ENCODE peak calls at places on chromosomes 5 and 9, in eight cellular contexts. R is PC-9, Y is BE2C, S is Peyer's patch, U is PC-3, B is lung, X is cardiac muscle cell, E is neural progenitor cell. Z is an unnamed sample. For H3K27me3, the result is how much of the 10 kb centered on the place peaks cover.

GRCh38 chr5:6752236-6752635 is 39.0 kb downstream of the TENT4A start:
- DNase-seq in R (no peak), Y (no peak), S (no peak), U (no peak), B (no peak), X (no peak), E (no peak), Z (no peak)

GRCh38 chr5:178624626-178625546 is 2.0 kb downstream of the CLK4 start:
- DNase-seq in R (no peak), Y (peak), S (no peak), U (peak), B (no peak), X (peak), E (peak), Z (no peak)

GRCh38 chr9:4792572-4793411 is at the start of gene RCL1:
- DNase-seq in R (peak), Y (peak), S (peak), U (peak), B (peak), X (peak), E (peak), Z (peak)

GRCh38 chr5:39775058-39775457 is 350.3 kb upstream of the DAB2 start:
- DNase-seq in R (no peak), Y (no peak), S (no peak), U (peak), B (no peak), X (no peak), E (no peak), Z (no peak)

GRCh38 chr5:9441610-9442009 is 104.3 kb downstream of the SEMA5A start:
- DNase-seq in R (no peak), Y (no peak), S (no peak), U (peak), B (no peak), X (no peak), E (no peak), Z (no peak)

GRCh38 chr5:85452322-85453025 is 1067.8 kb upstream of the EDIL3 start:
- DNase-seq in R (peak), Y (no peak), S (no peak), U (peak), B (no peak), X (no peak), E (no peak), Z (no peak)

GRCh38 chr5:172453206-172453985 is 929 bp downstream of the SH3PXD2B start:
- DNase-seq in R (peak), Y (peak), S (no peak), U (no peak), B (no peak), X (peak), E (peak), Z (peak)

GRCh38 chr5:16418471-16418922 is 47.1 kb downstream of the ZNF622 start:
- DNase-seq in R (no peak), Y (peak), S (no peak), U (no peak), B (no peak), X (peak), E (peak), Z (no peak)

GRCh38 chr9:90900130-90900529 is 98.5 kb downstream of the SYK start:
- DNase-seq in R (no peak), Y (no peak), S (no peak), U (no peak), B (no peak), X (peak), E (peak), Z (no peak)

GRCh38 chr5:73312146-73312871 is 136.3 kb downstream of the FOXD1 start:
- DNase-seq in R (no peak), Y (no peak), S (peak), U (no peak), B (no peak), X (no peak), E (peak), Z (peak)

GRCh38 chr9:30301271-30301963 is 2083.0 kb upstream of the ACO1 start:
- DNase-seq in R (no peak), Y (no peak), S (no peak), U (no peak), B (no peak), X (no peak), E (no peak), Z (no peak)

GRCh38 chr9:131672451-131672850 is 67.4 kb downstream of the RAPGEF1 start:
- DNase-seq in R (no peak), Y (no peak), S (no peak), U (no peak), B (no peak), X (no peak), E (no peak), Z (no peak)

GRCh38 chr5:141747646-141748229 is 65.7 kb upstream of the ARAP3 start:
- DNase-seq in R (no peak), Y (no peak), S (no peak), U (no peak), B (no peak), X (no peak), E (no peak), Z (no peak)

GRCh38 chr5:150625164-150625535 is 15.3 kb upstream of the SYNPO start:
- DNase-seq in R (no peak), Y (no peak), S (no peak), U (no peak), B (no peak), X (no peak), E (no peak), Z (no peak)

GRCh38 chr5:122093415-122093814 is 15.4 kb upstream of the LOX start:
- DNase-seq in R (no peak), Y (no peak), S (no peak), U (no peak), B (no peak), X (no peak), E (no peak), Z (no peak)

GRCh38 chr9:132019702-132020101 is 60.0 kb downstream of the MED27 start:
- DNase-seq in R (no peak), Y (peak), S (no peak), U (no peak), B (no peak), X (no peak), E (no peak), Z (no peak)

GRCh38 chr9:16322849-16323248 is 547.6 kb downstream of the BNC2 start:
- DNase-seq in R (no peak), Y (no peak), S (peak), U (no peak), B (no peak), X (no peak), E (no peak), Z (no peak)

DNA sequence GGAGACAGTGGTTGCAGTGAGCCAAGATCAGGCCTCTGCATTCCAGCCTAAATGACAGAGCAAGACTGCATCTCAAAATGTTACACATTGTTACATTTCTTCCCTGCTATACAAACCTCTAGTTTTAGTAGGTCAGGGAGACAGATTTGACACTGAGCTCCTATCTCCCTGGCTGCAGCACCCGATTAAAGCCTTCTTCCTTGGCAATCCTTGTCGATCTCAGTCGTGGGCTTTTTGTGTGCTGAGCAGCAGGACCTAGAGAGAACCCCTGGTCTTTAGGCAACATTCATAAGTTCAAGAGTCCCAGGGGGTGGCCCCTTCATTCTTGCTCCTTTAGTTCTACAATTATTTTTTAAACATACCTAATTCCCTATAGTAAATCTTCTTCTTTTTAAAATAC is 13.0 kb downstream of the SERINC5 start:
- DNase-seq in R (no peak), Y (no peak), S (no peak), U (no peak), B (no peak), X (no peak), E (no peak), Z (no peak)
- H3K27me3 ChIP-seq in R (under half), Y (under half), S (under half), U (under half), B (under half), X (under half), E (under half), Z (under half)

DNA sequence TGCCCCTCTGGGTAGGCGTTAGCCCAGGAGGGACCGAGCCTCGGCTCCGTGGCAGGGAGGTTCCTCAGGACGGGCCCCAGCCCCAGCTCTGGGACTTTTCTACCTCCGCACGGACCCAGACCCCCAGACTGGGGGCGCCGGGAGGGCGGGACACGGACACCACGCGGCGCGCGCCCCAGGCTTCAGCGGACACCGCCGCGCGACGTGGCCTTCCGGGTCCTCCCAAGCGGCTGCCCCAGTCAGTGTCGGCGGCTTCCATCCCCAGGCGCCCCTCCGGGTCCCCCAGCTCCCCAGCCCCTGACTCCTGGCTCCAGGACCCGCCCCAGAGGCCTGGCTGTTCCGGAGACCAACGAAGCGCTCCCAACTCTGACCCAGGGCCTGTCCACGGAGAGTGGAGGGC is 3.1 kb downstream of the LCNL1 start:
- DNase-seq in R (no peak), Y (no peak), S (no peak), U (no peak), B (no peak), X (no peak), E (no peak), Z (no peak)
- H3K27me3 ChIP-seq in R (under half), Y (under half), S (under half), U (under half), B (under half), X (under half), E (under half), Z (under half)

GRCh38 chr5:41509399-41510175 is 814 bp downstream of the PLCXD3 start:
- DNase-seq in R (no peak), Y (no peak), S (no peak), U (no peak), B (no peak), X (peak), E (no peak), Z (no peak)
- H3K27me3 ChIP-seq in R (under half), Y (under half), S (under half), U (under half), B (under half), X (under half), E (half or more), Z (under half)

GRCh38 chr5:159100928-159101646 is 1.4 kb upstream of the EBF1 start:
- DNase-seq in R (no peak), Y (no peak), S (peak), U (no peak), B (no peak), X (no peak), E (no peak), Z (no peak)

GRCh38 chr5:159104058-159104651 is 4.4 kb upstream of the EBF1 start:
- DNase-seq in R (no peak), Y (peak), S (no peak), U (peak), B (no peak), X (peak), E (peak), Z (no peak)

GRCh38 chr5:159103086-159103485 is 3.4 kb upstream of the EBF1 start:
- DNase-seq in R (no peak), Y (no peak), S (no peak), U (no peak), B (no peak), X (no peak), E (no peak), Z (no peak)

GRCh38 chr5:159101689-159102088 is 2.0 kb upstream of the EBF1 start:
- DNase-seq in R (no peak), Y (no peak), S (no peak), U (no peak), B (no peak), X (no peak), E (no peak), Z (no peak)

DNA sequence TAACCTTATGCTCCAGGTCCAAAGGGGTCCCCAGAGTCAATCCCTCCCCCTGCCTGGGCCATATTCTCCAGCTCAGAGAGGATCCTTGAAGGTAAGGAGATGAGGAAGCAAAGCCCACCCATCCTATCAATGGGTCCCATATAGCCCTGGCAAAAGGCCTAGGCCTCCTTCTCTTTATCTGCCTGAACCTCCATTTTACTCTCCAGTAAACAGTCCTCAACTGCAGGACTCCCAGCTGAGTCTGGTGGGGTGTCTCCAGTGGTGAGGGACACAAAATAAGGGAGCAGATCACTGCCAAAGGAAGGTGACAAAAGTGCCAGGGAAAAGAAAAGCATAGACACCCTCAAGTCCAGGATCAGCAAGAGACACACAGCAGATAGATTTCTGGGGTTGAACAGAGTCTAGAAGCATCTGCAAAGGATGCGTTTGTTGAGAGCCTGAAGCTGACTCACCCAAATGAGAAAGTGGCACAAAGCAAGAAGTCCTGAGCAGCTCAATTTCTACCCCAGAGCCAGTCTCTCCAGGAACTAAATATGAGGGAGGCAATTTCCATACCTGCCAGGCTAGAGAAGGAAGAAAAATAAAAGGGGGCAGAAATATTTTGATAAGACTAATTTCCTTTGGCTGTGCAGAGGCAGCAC is 2.7 kb upstream of the EBF1 start:
- DNase-seq in R (no peak), Y (no peak), S (no peak), U (no peak), B (no peak), X (no peak), E (no peak), Z (no peak)
- H3K27me3 ChIP-seq in R (under half), Y (under half), S (under half), U (under half), B (under half), X (half or more), E (half or more), Z (under half)

DNA sequence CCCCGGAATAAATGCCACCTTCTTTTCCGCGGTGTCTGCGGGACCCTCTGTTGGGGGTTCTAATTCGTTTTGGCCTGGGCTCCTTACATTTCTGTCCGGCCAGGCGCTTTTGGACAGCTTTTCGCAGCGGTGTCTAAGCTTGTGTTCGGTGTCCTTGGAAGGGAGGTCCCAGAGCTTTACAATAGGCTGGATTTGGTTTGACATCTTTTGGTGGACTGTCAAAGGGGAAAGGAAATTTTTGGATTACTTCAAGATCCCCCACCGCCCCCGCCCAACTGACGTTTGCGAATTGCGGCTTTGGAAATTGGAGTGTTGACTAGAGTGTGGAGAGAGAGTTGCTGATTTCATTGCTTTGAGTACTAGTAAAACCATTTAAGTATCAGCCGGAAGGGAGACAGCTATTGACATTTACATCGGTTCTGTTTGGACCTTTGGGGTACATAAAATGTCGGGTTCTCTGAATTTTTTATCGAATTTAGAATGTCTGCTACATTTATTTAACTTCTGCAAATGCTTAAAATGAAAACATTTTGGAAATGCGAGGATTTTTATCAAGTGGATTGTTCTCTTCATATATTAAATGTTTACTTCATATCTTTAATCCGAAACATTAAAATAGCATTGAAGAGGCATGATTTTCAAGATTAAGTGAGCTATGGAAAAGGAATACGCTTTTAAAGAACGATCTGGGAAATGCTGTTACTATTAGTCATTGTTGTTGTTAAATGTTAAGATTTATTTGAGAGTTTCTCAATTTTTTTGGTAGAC is 4.7 kb upstream of the PURA start:
- DNase-seq in R (no peak), Y (no peak), S (no peak), U (peak), B (no peak), X (no peak), E (peak), Z (no peak)
- H3K27me3 ChIP-seq in R (under half), Y (under half), S (under half), U (under half), B (under half), X (half or more), E (half or more), Z (under half)

DNA sequence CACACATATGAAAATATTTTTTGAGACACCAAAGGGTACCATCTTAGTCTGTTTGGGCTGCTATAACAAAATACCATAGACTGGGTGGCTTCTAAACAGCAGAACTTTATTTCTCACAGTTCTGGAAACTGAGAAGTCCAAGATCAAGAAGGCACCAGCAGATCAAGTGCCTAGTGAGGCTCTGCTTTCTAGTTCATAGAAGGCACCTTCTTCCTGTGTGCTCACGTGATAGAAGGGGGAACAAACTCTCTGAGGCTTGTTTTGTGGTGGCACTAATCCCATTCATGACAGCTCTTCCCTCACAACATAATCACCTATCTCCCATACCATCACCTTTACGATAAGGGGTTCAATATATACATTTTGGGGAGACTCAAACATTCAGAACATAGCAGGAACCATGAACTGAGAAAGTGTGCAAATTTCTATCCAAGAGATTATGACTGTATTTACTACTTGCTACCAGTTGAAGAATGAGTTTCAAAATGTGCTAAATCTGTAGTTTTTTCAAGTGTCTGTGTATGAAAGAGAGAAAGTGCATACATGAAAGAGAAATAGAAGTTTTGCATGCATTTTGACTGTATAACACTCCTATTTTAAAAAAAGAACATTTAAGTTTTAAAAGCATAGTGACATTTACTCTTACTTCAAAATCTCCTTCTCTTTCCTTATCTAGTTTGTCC is 207.3 kb downstream of the PARP8 start:
- DNase-seq in R (no peak), Y (no peak), S (no peak), U (no peak), B (no peak), X (no peak), E (no peak), Z (no peak)
- H3K27me3 ChIP-seq in R (under half), Y (under half), S (under half), U (under half), B (under half), X (under half), E (under half), Z (under half)

GRCh38 chr9:126672634-126673284 is 59.0 kb downstream of the LMX1B start:
- DNase-seq in R (no peak), Y (no peak), S (no peak), U (no peak), B (no peak), X (no peak), E (peak), Z (no peak)
- H3K27me3 ChIP-seq in R (under half), Y (under half), S (under half), U (under half), B (under half), X (half or more), E (half or more), Z (under half)

Z was measured in Caco-2.